ENCODE peak calls at places on chromosomes 7 and 10, in nine cellular contexts. One of them, this sample, is unnamed.

GRCh38 chr7:42414961-42415505 is 178.0 kb upstream of the GLI3 start:
- DNase-seq in IMR-90: no peak
- DNase-seq in AG04450: no peak
- DNase-seq in fibroblast of pulmonary artery: peak
- DNase-seq in GM20000: no peak
- DNase-seq in ovary: no peak
- DNase-seq in WTC11: no peak
- DNase-seq in sigmoid colon: no peak
- DNase-seq in thoracic aorta: no peak
- DNase-seq in this sample: peak

GRCh38 chr10:35262436-35262835 is 73.9 kb upstream of the CCNY start:
- DNase-seq in thoracic aorta: no peak
- DNase-seq in fibroblast of pulmonary artery: no peak
- DNase-seq in WTC11: no peak
- DNase-seq in ovary: no peak
- DNase-seq in IMR-90: peak
- DNase-seq in GM20000: no peak
- DNase-seq in sigmoid colon: no peak
- DNase-seq in AG04450: no peak
- DNase-seq in this sample: no peak

GRCh38 chr10:75658496-75658895 is 227.1 kb downstream of the LRMDA start:
- DNase-seq in AG04450: no peak
- DNase-seq in WTC11: no peak
- DNase-seq in thoracic aorta: no peak
- DNase-seq in IMR-90: no peak
- DNase-seq in fibroblast of pulmonary artery: no peak
- DNase-seq in sigmoid colon: no peak
- DNase-seq in ovary: no peak
- DNase-seq in GM20000: no peak
- DNase-seq in this sample: no peak

GRCh38 chr10:7666253-7667023 is at the start of gene ITIH5:
- DNase-seq in ovary: peak
- DNase-seq in IMR-90: no peak
- DNase-seq in AG04450: no peak
- DNase-seq in sigmoid colon: peak
- DNase-seq in thoracic aorta: no peak
- DNase-seq in GM20000: peak
- DNase-seq in fibroblast of pulmonary artery: no peak
- DNase-seq in WTC11: peak
- DNase-seq in this sample: no peak

GRCh38 chr7:30710669-30711068 is 28.4 kb upstream of the CRHR2 start:
- DNase-seq in sigmoid colon: no peak
- DNase-seq in thoracic aorta: no peak
- DNase-seq in WTC11: no peak
- DNase-seq in fibroblast of pulmonary artery: no peak
- DNase-seq in GM20000: no peak
- DNase-seq in ovary: no peak
- DNase-seq in IMR-90: no peak
- DNase-seq in AG04450: no peak
- DNase-seq in this sample: peak

GRCh38 chr10:89301231-89301630 is 615 bp upstream of the IFIT2 start:
- DNase-seq in thoracic aorta: no peak
- DNase-seq in sigmoid colon: no peak
- DNase-seq in IMR-90: peak
- DNase-seq in GM20000: no peak
- DNase-seq in fibroblast of pulmonary artery: peak
- DNase-seq in WTC11: no peak
- DNase-seq in ovary: no peak
- DNase-seq in AG04450: no peak
- DNase-seq in this sample: peak

GRCh38 chr10:86401588-86402282 is 35.1 kb upstream of the GRID1 start:
- DNase-seq in WTC11: peak
- DNase-seq in IMR-90: no peak
- DNase-seq in thoracic aorta: no peak
- DNase-seq in fibroblast of pulmonary artery: no peak
- DNase-seq in sigmoid colon: no peak
- DNase-seq in AG04450: no peak
- DNase-seq in ovary: peak
- DNase-seq in GM20000: no peak
- DNase-seq in this sample: no peak

GRCh38 chr7:82164813-82165212 is 278.8 kb downstream of the CACNA2D1 start:
- DNase-seq in AG04450: peak
- DNase-seq in ovary: no peak
- DNase-seq in sigmoid colon: no peak
- DNase-seq in GM20000: no peak
- DNase-seq in WTC11: no peak
- DNase-seq in thoracic aorta: no peak
- DNase-seq in fibroblast of pulmonary artery: peak
- DNase-seq in IMR-90: peak
- DNase-seq in this sample: no peak

GRCh38 chr10:47329905-47330304 is 7.7 kb downstream of the GDF2 start:
- DNase-seq in WTC11: no peak
- DNase-seq in ovary: no peak
- DNase-seq in sigmoid colon: no peak
- DNase-seq in IMR-90: no peak
- DNase-seq in AG04450: no peak
- DNase-seq in GM20000: no peak
- DNase-seq in fibroblast of pulmonary artery: no peak
- DNase-seq in thoracic aorta: no peak
- DNase-seq in this sample: no peak

GRCh38 chr10:112461029-112461887 is 14.2 kb downstream of the VTI1A start:
- DNase-seq in WTC11: no peak
- DNase-seq in ovary: no peak
- DNase-seq in AG04450: peak
- DNase-seq in IMR-90: peak
- DNase-seq in fibroblast of pulmonary artery: peak
- DNase-seq in thoracic aorta: no peak
- DNase-seq in GM20000: no peak
- DNase-seq in sigmoid colon: no peak
- DNase-seq in this sample: peak

GRCh38 chr7:101390901-101391301 is 28.2 kb downstream of the COL26A1 start:
- DNase-seq in thoracic aorta: no peak
- DNase-seq in AG04450: no peak
- DNase-seq in IMR-90: no peak
- DNase-seq in GM20000: peak
- DNase-seq in WTC11: peak
- DNase-seq in fibroblast of pulmonary artery: peak
- DNase-seq in sigmoid colon: no peak
- DNase-seq in ovary: no peak
- DNase-seq in this sample: no peak

GRCh38 chr10:112362833-112363232 is 11.1 kb upstream of the ACSL5 start:
- DNase-seq in WTC11: no peak
- DNase-seq in IMR-90: no peak
- DNase-seq in sigmoid colon: no peak
- DNase-seq in fibroblast of pulmonary artery: peak
- DNase-seq in thoracic aorta: peak
- DNase-seq in ovary: no peak
- DNase-seq in GM20000: no peak
- DNase-seq in AG04450: no peak
- DNase-seq in this sample: peak

GRCh38 chr7:78558571-78558970 is 760.0 kb downstream of the PHTF2 start:
- DNase-seq in thoracic aorta: no peak
- DNase-seq in WTC11: no peak
- DNase-seq in GM20000: no peak
- DNase-seq in IMR-90: no peak
- DNase-seq in AG04450: no peak
- DNase-seq in ovary: no peak
- DNase-seq in fibroblast of pulmonary artery: no peak
- DNase-seq in sigmoid colon: no peak
- DNase-seq in this sample: no peak

GRCh38 chr7:53426145-53426750 is 390.8 kb downstream of the POM121L12 start:
- DNase-seq in WTC11: no peak
- DNase-seq in GM20000: no peak
- DNase-seq in AG04450: no peak
- DNase-seq in IMR-90: no peak
- DNase-seq in thoracic aorta: no peak
- DNase-seq in sigmoid colon: no peak
- DNase-seq in fibroblast of pulmonary artery: no peak
- DNase-seq in ovary: no peak
- DNase-seq in this sample: no peak

GRCh38 chr10:29461042-29461441 is 172.2 kb downstream of the LYZL1 start:
- DNase-seq in sigmoid colon: no peak
- DNase-seq in WTC11: no peak
- DNase-seq in thoracic aorta: no peak
- DNase-seq in ovary: no peak
- DNase-seq in fibroblast of pulmonary artery: no peak
- DNase-seq in GM20000: no peak
- DNase-seq in AG04450: no peak
- DNase-seq in IMR-90: no peak
- DNase-seq in this sample: no peak

GRCh38 chr10:29470355-29470705 is 164.4 kb downstream of the SVIL start:
- DNase-seq in AG04450: no peak
- DNase-seq in WTC11: peak
- DNase-seq in fibroblast of pulmonary artery: no peak
- DNase-seq in ovary: peak
- DNase-seq in GM20000: no peak
- DNase-seq in IMR-90: no peak
- DNase-seq in sigmoid colon: no peak
- DNase-seq in thoracic aorta: no peak
- DNase-seq in this sample: peak

GRCh38 chr10:29470843-29471482 is 163.8 kb downstream of the SVIL start:
- DNase-seq in ovary: no peak
- DNase-seq in sigmoid colon: no peak
- DNase-seq in fibroblast of pulmonary artery: no peak
- DNase-seq in IMR-90: no peak
- DNase-seq in GM20000: no peak
- DNase-seq in AG04450: no peak
- DNase-seq in WTC11: no peak
- DNase-seq in thoracic aorta: no peak
- DNase-seq in this sample: no peak

GRCh38 chr10:29469481-29470354 is 165.1 kb downstream of the SVIL start:
- DNase-seq in GM20000: no peak
- DNase-seq in AG04450: no peak
- DNase-seq in fibroblast of pulmonary artery: no peak
- DNase-seq in IMR-90: no peak
- DNase-seq in sigmoid colon: no peak
- DNase-seq in WTC11: no peak
- DNase-seq in ovary: peak
- DNase-seq in thoracic aorta: no peak
- DNase-seq in this sample: no peak

GRCh38 chr10:29465384-29465783 is 169.4 kb downstream of the SVIL start:
- DNase-seq in WTC11: peak
- DNase-seq in IMR-90: no peak
- DNase-seq in AG04450: no peak
- DNase-seq in thoracic aorta: no peak
- DNase-seq in sigmoid colon: no peak
- DNase-seq in GM20000: no peak
- DNase-seq in ovary: no peak
- DNase-seq in fibroblast of pulmonary artery: no peak
- DNase-seq in this sample: no peak
- TF ChIP-seq CTCF in WTC11: peak
- TF ChIP-seq CTCF in IMR-90: peak
- TF ChIP-seq CTCF in AG04450: no peak
- TF ChIP-seq CTCF in thoracic aorta: no peak
- TF ChIP-seq CTCF in sigmoid colon: no peak
- TF ChIP-seq CTCF in GM20000: no peak
- TF ChIP-seq CTCF in ovary: no peak
- TF ChIP-seq CTCF in fibroblast of pulmonary artery: peak
- TF ChIP-seq CTCF in this sample: peak

DNA sequence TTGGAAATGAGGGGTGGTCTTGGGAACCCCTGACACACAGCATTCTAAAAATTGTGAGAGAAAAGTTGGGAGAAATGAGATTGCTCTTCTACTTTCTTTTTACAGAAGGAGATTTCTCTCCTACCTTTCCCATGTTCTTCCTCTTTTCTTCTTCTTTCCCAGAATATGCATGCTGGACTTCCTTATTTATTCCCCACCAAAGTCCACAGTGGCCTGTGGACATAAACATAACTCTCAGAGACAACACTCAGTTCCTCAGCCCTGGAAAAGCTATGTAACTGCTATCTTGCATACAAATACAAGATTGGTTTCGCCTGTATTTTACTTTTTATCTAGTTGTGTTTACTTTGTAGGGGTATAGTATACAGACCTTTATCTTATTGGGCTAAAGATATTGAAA is 54.6 kb upstream of the C1GALT1 start:
- DNase-seq in WTC11: no peak
- DNase-seq in IMR-90: no peak
- DNase-seq in sigmoid colon: no peak
- DNase-seq in thoracic aorta: no peak
- DNase-seq in GM20000: no peak
- DNase-seq in fibroblast of pulmonary artery: no peak
- DNase-seq in ovary: no peak
- DNase-seq in AG04450: no peak
- DNase-seq in this sample: no peak
- TF ChIP-seq CTCF in WTC11: no peak
- TF ChIP-seq CTCF in IMR-90: no peak
- TF ChIP-seq CTCF in sigmoid colon: no peak
- TF ChIP-seq CTCF in thoracic aorta: no peak
- TF ChIP-seq CTCF in GM20000: no peak
- TF ChIP-seq CTCF in fibroblast of pulmonary artery: no peak
- TF ChIP-seq CTCF in ovary: no peak
- TF ChIP-seq CTCF in AG04450: no peak
- TF ChIP-seq CTCF in this sample: no peak

GRCh38 chr10:31083765-31084184 is 52.1 kb upstream of the ZNF438 start:
- DNase-seq in fibroblast of pulmonary artery: peak
- DNase-seq in WTC11: peak
- DNase-seq in thoracic aorta: no peak
- DNase-seq in IMR-90: peak
- DNase-seq in AG04450: no peak
- DNase-seq in sigmoid colon: no peak
- DNase-seq in ovary: no peak
- DNase-seq in GM20000: peak
- DNase-seq in this sample: peak
- TF ChIP-seq CTCF in fibroblast of pulmonary artery: peak
- TF ChIP-seq CTCF in WTC11: no peak
- TF ChIP-seq CTCF in thoracic aorta: peak
- TF ChIP-seq CTCF in IMR-90: peak
- TF ChIP-seq CTCF in AG04450: peak
- TF ChIP-seq CTCF in sigmoid colon: peak
- TF ChIP-seq CTCF in ovary: no peak
- TF ChIP-seq CTCF in GM20000: peak
- TF ChIP-seq CTCF in this sample: peak

DNA sequence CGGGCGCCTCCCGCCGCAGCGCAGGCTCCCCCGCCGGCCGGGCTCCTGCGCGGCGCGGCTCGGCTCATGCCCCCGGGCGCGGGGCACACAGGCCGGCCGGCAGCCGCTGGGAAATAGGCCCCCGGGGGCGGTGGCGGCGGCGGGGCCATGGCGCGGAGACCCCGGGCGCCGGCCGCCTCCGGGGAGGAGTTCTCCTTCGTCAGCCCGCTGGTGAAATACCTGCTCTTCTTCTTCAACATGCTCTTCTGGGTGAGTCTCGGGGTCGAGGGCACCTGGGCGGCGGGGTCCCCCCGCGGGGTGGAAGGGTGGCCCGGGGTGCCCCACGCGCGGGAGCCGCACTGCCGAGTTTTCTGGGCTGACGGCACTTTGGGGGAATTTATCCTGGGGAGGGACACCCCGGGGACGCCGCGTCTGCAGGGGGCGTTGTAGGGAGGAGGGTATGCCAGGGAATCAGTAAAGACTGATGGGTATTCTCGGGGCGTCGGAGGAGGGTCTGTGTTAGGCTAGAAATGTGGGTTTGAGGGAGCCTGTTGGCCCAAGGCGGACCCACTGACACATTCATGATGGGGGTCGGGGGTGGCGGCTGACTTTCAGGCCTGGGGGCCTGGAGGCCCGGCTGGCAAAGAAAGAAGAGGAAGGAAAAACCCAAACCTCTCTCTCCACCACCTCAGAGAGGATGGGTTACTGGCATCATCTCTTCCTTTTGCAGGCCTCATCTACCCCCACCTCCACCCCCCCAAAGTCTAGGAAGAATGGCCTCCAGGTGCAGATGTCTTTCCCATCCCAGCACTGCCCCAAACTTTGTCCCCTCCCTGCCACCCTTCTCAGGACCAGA is 544 bp downstream of the TSPAN33 start:
- DNase-seq in WTC11: no peak
- DNase-seq in sigmoid colon: no peak
- DNase-seq in GM20000: no peak
- DNase-seq in fibroblast of pulmonary artery: no peak
- DNase-seq in IMR-90: no peak
- DNase-seq in thoracic aorta: no peak
- DNase-seq in ovary: no peak
- DNase-seq in AG04450: no peak
- DNase-seq in this sample: no peak
- TF ChIP-seq CTCF in WTC11: no peak
- TF ChIP-seq CTCF in sigmoid colon: no peak
- TF ChIP-seq CTCF in GM20000: peak
- TF ChIP-seq CTCF in fibroblast of pulmonary artery: peak
- TF ChIP-seq CTCF in IMR-90: no peak
- TF ChIP-seq CTCF in thoracic aorta: no peak
- TF ChIP-seq CTCF in ovary: no peak
- TF ChIP-seq CTCF in AG04450: peak
- TF ChIP-seq CTCF in this sample: peak

This sample was measured in MCF 10A.